ENCODE peak calls at places on chromosomes 16 and 17, in seven cellular contexts. P is SJCRH30, J is thoracic aorta, X is neural progenitor cell, Y is dorsolateral prefrontal cortex, V is SJSA1, N is BJ. I is an unnamed sample. For H3K27me3, the result is how much of the 10 kb centered on the place peaks cover.

GRCh38 chr16:17830651-17831050 is 359.9 kb upstream of the XYLT1 start:
- DNase-seq in P (no peak), J (no peak), X (no peak), Y (no peak), V (no peak), N (peak), I (no peak)

GRCh38 chr17:72516772-72517399 is 396.1 kb downstream of the SOX9 start:
- DNase-seq in P (peak), J (no peak), X (peak), Y (no peak), V (no peak), N (no peak), I (no peak)

GRCh38 chr16:3510410-3510809 is 9.6 kb downstream of the CLUAP1 start:
- DNase-seq in P (no peak), J (no peak), X (no peak), Y (peak), V (no peak), N (no peak), I (no peak)

GRCh38 chr17:32495347-32496253 is 8.8 kb downstream of the CDK5R1 start:
- DNase-seq in P (peak), J (no peak), X (peak), Y (peak), V (no peak), N (no peak), I (no peak)

GRCh38 chr17:80751460-80752368 is 207.1 kb downstream of the RPTOR start:
- DNase-seq in P (peak), J (no peak), X (peak), Y (peak), V (peak), N (peak), I (no peak)

GRCh38 chr16:58028541-58029070 is 3.1 kb downstream of the MMP15 start:
- DNase-seq in P (no peak), J (no peak), X (no peak), Y (no peak), V (no peak), N (no peak), I (no peak)

GRCh38 chr16:5504028-5504758 is 406.6 kb upstream of the EEF2KMT start:
- DNase-seq in P (no peak), J (no peak), X (no peak), Y (peak), V (no peak), N (no peak), I (no peak)

GRCh38 chr16:1108299-1109252 is 12.5 kb upstream of the C1QTNF8 start:
- DNase-seq in P (peak), J (no peak), X (no peak), Y (peak), V (no peak), N (no peak), I (no peak)

GRCh38 chr16:3645504-3646347 is 8.8 kb upstream of the DNASE1 start:
- DNase-seq in P (peak), J (no peak), X (peak), Y (peak), V (peak), N (peak), I (no peak)

GRCh38 chr17:31052187-31052889 is 42.4 kb upstream of the NF1 start:
- DNase-seq in P (peak), J (peak), X (no peak), Y (no peak), V (peak), N (peak), I (peak)

GRCh38 chr17:48330877-48331276 is 99.1 kb downstream of the SKAP1 start:
- DNase-seq in P (no peak), J (no peak), X (no peak), Y (no peak), V (no peak), N (no peak), I (no peak)
- H3K27me3 ChIP-seq in P (under half), J (under half), X (half or more), Y (half or more), V (half or more), N (under half), I (under half)

DNA sequence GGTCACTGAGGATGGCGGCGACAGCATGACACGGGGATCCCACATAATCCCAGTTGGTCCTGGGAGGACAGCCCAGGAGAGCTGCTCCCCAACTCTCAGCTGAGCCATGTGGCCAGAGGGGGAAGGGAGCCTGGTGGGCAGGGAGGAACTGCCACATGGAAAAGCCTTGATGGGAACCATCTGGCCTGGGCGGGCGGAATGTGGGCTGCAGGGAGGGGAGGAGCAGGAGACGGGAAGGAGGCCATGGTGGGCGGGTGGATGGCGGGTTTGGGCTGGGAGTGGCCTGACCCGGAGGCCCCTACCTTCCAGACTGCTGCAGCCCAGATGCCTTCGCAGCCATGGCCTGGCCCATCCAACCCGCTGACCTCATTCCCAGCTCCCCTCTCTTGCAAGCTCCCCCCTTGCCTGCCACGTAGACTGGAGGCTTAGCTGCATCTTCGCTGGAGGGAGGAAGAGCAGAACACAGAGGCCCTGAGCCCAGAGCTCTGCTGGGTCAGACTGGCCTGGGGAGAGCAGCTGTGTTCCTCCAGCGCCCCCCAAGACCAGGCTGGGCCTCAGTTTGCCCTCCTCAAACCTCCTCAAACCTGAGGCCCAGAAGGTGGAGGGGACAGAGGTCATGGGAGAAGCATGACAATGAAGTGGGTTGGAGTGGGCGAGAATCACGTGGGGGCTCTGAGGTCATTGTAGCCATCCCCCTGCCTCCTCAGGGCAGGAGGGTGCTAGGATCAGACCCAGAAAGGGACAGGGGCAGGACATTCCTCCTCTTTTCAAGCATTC is 8.2 kb upstream of the COL1A1 start:
- DNase-seq in P (peak), J (peak), X (peak), Y (no peak), V (peak), N (peak), I (no peak)
- H3K27me3 ChIP-seq in P (under half), J (under half), X (under half), Y (under half), V (under half), N (under half), I (under half)

DNA sequence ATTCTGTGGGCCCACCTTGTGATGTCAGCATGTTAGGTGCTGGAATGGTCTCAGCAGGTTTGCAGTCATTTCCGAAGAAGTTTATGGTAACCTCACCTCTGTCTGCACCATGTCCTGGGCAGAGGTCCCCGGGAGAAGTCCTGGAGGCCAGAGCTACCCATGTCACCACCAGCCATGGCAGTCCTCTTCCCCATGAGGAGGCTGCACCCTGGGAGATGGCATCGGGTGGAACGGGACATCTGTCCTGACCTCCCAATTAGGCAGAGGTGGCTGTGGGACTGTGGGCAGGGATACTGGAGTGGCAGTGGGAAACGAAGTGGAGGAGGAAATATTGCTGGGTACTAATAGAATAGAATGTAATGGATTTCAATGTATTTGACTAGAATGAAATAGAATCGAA is 511.8 kb upstream of the WSB1 start:
- DNase-seq in P (no peak), J (no peak), X (no peak), Y (no peak), V (no peak), N (no peak), I (no peak)
- H3K27me3 ChIP-seq in P (under half), J (under half), X (under half), Y (under half), V (under half), N (under half), I (under half)

GRCh38 chr17:61399131-61400057 is at the start of gene TBX2:
- DNase-seq in P (peak), J (peak), X (peak), Y (no peak), V (peak), N (no peak), I (no peak)
- H3K27me3 ChIP-seq in P (under half), J (under half), X (half or more), Y (half or more), V (under half), N (under half), I (half or more)

GRCh38 chr16:78703951-78704350 is 604.5 kb downstream of the WWOX start:
- DNase-seq in P (peak), J (no peak), X (no peak), Y (no peak), V (no peak), N (no peak), I (no peak)

GRCh38 chr16:78704421-78704820 is 605.0 kb downstream of the WWOX start:
- DNase-seq in P (peak), J (no peak), X (no peak), Y (no peak), V (no peak), N (peak), I (no peak)

GRCh38 chr16:78709137-78709871 is 609.9 kb downstream of the WWOX start:
- DNase-seq in P (no peak), J (no peak), X (peak), Y (no peak), V (no peak), N (no peak), I (no peak)

GRCh38 chr16:78706637-78707036 is 607.2 kb downstream of the WWOX start:
- DNase-seq in P (no peak), J (no peak), X (no peak), Y (no peak), V (no peak), N (no peak), I (no peak)

DNA sequence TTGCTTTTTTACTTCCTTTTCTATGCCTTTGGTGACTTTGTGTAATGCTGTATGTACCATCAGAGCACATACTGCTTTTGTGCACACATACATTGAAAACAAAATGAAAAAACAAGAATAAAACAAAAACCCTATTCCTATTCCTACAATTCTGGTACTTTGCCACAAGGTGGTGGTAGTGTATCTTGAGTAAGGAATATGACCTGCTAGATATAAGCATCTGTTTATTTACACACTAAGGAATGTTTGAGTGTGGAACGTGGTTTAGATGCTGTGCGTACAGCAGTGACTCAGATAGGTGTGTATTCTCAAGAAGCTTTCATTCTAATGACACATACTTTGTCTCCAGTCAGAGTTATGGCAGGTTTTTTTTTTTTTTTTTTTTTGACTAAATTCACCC is 606.2 kb downstream of the WWOX start:
- DNase-seq in P (peak), J (no peak), X (peak), Y (no peak), V (no peak), N (no peak), I (peak)
- H3K27me3 ChIP-seq in P (under half), J (under half), X (under half), Y (under half), V (under half), N (under half), I (under half)

GRCh38 chr16:56679078-56679730 is 3.1 kb upstream of the MT1X start:
- DNase-seq in P (no peak), J (no peak), X (no peak), Y (no peak), V (no peak), N (no peak), I (no peak)
- H3K27me3 ChIP-seq in P (under half), J (under half), X (half or more), Y (under half), V (under half), N (under half), I (under half)

GRCh38 chr17:50329716-50330115 is 16.2 kb upstream of the XYLT2 start:
- DNase-seq in P (no peak), J (no peak), X (no peak), Y (no peak), V (no peak), N (no peak), I (no peak)

GRCh38 chr17:50328360-50328759 is 17.6 kb upstream of the XYLT2 start:
- DNase-seq in P (peak), J (no peak), X (no peak), Y (no peak), V (no peak), N (no peak), I (no peak)

GRCh38 chr17:50330151-50330753 is 15.7 kb upstream of the XYLT2 start:
- DNase-seq in P (peak), J (no peak), X (no peak), Y (no peak), V (no peak), N (no peak), I (no peak)

GRCh38 chr17:50326831-50327364 is 19.0 kb upstream of the XYLT2 start:
- DNase-seq in P (no peak), J (no peak), X (no peak), Y (no peak), V (no peak), N (no peak), I (no peak)

DNA sequence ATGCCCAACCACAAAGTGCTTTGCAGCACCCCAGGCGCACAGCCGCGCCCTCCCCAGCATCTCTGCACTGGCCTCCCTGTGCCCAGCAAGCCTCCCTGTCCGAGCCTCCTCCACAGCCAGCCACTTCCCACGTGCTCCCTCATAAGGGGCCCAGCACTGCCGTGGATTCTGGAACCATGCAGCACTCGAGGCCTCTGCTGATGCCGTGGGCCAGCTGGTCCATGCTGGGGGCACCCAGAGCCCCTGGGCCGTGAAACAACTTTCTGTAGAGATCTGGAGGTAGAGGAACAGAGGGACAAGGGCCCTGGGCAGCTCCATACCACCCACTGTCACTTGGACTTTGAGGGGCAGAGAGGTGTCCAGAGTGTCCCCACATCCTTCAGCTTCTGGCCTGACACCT is 17.0 kb upstream of the XYLT2 start:
- DNase-seq in P (no peak), J (no peak), X (no peak), Y (no peak), V (no peak), N (no peak), I (no peak)
- H3K27me3 ChIP-seq in P (under half), J (under half), X (under half), Y (under half), V (under half), N (under half), I (under half)

DNA sequence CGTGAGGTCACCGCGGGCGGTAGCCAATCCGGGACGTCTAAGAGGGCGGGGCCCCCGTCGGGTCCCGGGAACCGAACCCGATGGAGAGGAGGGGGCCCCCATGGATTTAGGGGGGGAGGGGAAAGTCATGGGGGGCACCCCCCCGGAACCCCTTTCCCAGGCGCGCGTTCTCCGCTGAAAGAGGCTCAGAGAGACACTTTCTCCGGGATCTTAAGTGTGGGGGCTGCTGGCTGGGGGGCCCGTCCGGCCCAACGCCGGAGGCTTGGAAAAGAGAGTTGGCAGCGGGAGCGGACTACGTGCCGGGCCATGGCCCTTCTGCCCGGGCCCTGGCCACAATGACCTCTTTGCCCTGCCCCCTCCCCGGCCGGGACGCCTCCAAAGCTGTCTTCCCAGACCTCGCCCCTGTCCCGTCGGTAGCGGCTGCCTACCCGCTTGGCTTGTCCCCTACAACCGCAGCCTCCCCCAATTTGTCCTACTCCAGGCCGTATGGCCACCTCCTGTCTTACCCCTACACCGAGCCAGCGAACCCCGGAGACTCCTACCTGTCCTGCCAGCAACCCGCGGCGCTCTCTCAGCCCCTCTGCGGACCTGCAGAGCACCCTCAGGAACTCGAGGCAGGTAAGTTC is at the start of gene DLX4:
- DNase-seq in P (no peak), J (no peak), X (peak), Y (no peak), V (no peak), N (no peak), I (no peak)
- H3K27me3 ChIP-seq in P (under half), J (half or more), X (half or more), Y (half or more), V (half or more), N (half or more), I (half or more)

I was measured in keratinocyte.